ENCODE peak calls at places on chromosomes 5 and 9, in four cellular contexts. V, X, R and Q are unnamed samples.

GRCh38 chr5:6850033-6850432 is 136.8 kb downstream of the TENT4A start:
- DNase-seq in V (no peak), X (no peak), R (no peak), Q (no peak)

GRCh38 chr5:170363671-170364070 is 25.5 kb downstream of the KCNMB1 start:
- DNase-seq in V (no peak), X (no peak), R (no peak), Q (no peak)

GRCh38 chr5:170745481-170746061 is 38.0 kb upstream of the GABRP start:
- DNase-seq in V (no peak), X (peak), R (no peak), Q (no peak)

GRCh38 chr5:160956011-160956410 is 104.0 kb upstream of the ATP10B start:
- DNase-seq in V (no peak), X (no peak), R (no peak), Q (no peak)

GRCh38 chr9:136357326-136357725 is 6.2 kb downstream of the DNLZ start:
- DNase-seq in V (no peak), X (no peak), R (no peak), Q (no peak)

GRCh38 chr9:101511009-101511408 is 22.6 kb upstream of the RNF20 start:
- DNase-seq in V (no peak), X (no peak), R (no peak), Q (no peak)

GRCh38 chr5:178273041-178273440 is 40.4 kb upstream of the PHYKPL start:
- DNase-seq in V (no peak), X (no peak), R (no peak), Q (no peak)

GRCh38 chr5:148387325-148387724 is 3.6 kb downstream of the FBXO38 start:
- DNase-seq in V (no peak), X (no peak), R (no peak), Q (no peak)

GRCh38 chr5:168162464-168162863 is 129.0 kb upstream of the WWC1 start:
- DNase-seq in V (no peak), X (no peak), R (no peak), Q (no peak)

GRCh38 chr5:139982975-139983240 is 60.2 kb downstream of the NRG2 start:
- DNase-seq in V (no peak), X (no peak), R (no peak), Q (no peak)

GRCh38 chr9:124797343-124798103 is 20.6 kb downstream of the OLFML2A start:
- DNase-seq in V (no peak), X (no peak), R (no peak), Q (no peak)

GRCh38 chr9:21965401-21965951 is 28.7 kb downstream of the CDKN2A start:
- DNase-seq in V (no peak), X (peak), R (no peak), Q (no peak)

GRCh38 chr9:129567842-129568559 is 52.9 kb downstream of the C9orf50 start:
- DNase-seq in V (peak), X (peak), R (no peak), Q (no peak)

GRCh38 chr9:120303519-120303918 is 276.4 kb downstream of the CDK5RAP2 start:
- DNase-seq in V (no peak), X (no peak), R (no peak), Q (no peak)

GRCh38 chr9:127131871-127132270 is 9.4 kb upstream of the ANGPTL2 start:
- DNase-seq in V (peak), X (no peak), R (no peak), Q (no peak)

GRCh38 chr9:97510797-97511761 is 9.6 kb downstream of the TMOD1 start:
- DNase-seq in V (peak), X (no peak), R (no peak), Q (no peak)

GRCh38 chr9:99572529-99572928 is 249.2 kb upstream of the NR4A3 start:
- DNase-seq in V (no peak), X (no peak), R (no peak), Q (no peak)

GRCh38 chr9:126935630-126936029 is 21.0 kb downstream of the RALGPS1 start:
- DNase-seq in V (no peak), X (no peak), R (no peak), Q (no peak)

GRCh38 chr5:172833372-172833690 is 720 bp upstream of the ERGIC1 start:
- DNase-seq in V (no peak), X (no peak), R (no peak), Q (no peak)

GRCh38 chr5:150321784-150322183 is 19.1 kb upstream of the ARSI start:
- DNase-seq in V (no peak), X (no peak), R (no peak), Q (no peak)

GRCh38 chr5:136811551-136811950 is 446.2 kb upstream of the TRPC7 start:
- DNase-seq in V (peak), X (no peak), R (no peak), Q (no peak)

GRCh38 chr5:154271936-154272514 is 81.5 kb downstream of the GALNT10 start:
- DNase-seq in V (no peak), X (no peak), R (no peak), Q (no peak)

GRCh38 chr5:131854134-131854533 is 57.3 kb upstream of the FNIP1 start:
- DNase-seq in V (no peak), X (no peak), R (no peak), Q (no peak)

GRCh38 chr5:105924366-105924765 is 1746.4 kb downstream of the EFNA5 start:
- DNase-seq in V (no peak), X (no peak), R (no peak), Q (no peak)

GRCh38 chr9:127742435-127743088 is 7.5 kb upstream of the TOR2A start:
- DNase-seq in V (peak), X (peak), R (no peak), Q (no peak)